ENCODE peak calls at places on chromosomes 12 and 14, in seven cellular contexts. One of them, this sample, is unnamed.

GRCh38 chr12:57237952-57238853 is 8.7 kb downstream of the SHMT2 start:
- DNase-seq in activated CD8-positive, alpha-beta memory T cell treated with anti-CD3 and anti-CD28 coated beads for 48 hours: no peak
- DNase-seq in stimulated activated CD4-positive, alpha-beta T cell treated with anti-CD3 and anti-CD28 coated beads, Interleukin-12 subunit alpha, Interleukin-12 subunit beta, amount 100 ng/mL, for 4 hours: no peak
- DNase-seq in kidney epithelial cell: no peak
- DNase-seq in H4: no peak
- DNase-seq in NCI-H774: peak; percentile 47
- DNase-seq in substantia nigra: no peak
- DNase-seq in this sample: no peak

GRCh38 chr14:74596747-74597456 is 15.1 kb downstream of the LTBP2 start:
- DNase-seq in kidney epithelial cell: no peak
- DNase-seq in activated CD8-positive, alpha-beta memory T cell treated with anti-CD3 and anti-CD28 coated beads for 48 hours: no peak
- DNase-seq in substantia nigra: no peak
- DNase-seq in stimulated activated CD4-positive, alpha-beta T cell treated with anti-CD3 and anti-CD28 coated beads, Interleukin-12 subunit alpha, Interleukin-12 subunit beta, amount 100 ng/mL, for 4 hours: no peak
- DNase-seq in NCI-H774: no peak
- DNase-seq in H4: no peak
- DNase-seq in this sample: no peak

GRCh38 chr12:32893458-32893857 is 3.1 kb downstream of the PKP2 start:
- DNase-seq in stimulated activated CD4-positive, alpha-beta T cell treated with anti-CD3 and anti-CD28 coated beads, Interleukin-12 subunit alpha, Interleukin-12 subunit beta, amount 100 ng/mL, for 4 hours: no peak
- DNase-seq in kidney epithelial cell: no peak
- DNase-seq in substantia nigra: no peak
- DNase-seq in NCI-H774: no peak
- DNase-seq in activated CD8-positive, alpha-beta memory T cell treated with anti-CD3 and anti-CD28 coated beads for 48 hours: no peak
- DNase-seq in H4: no peak
- DNase-seq in this sample: no peak

GRCh38 chr12:49331360-49332222 is 5.4 kb downstream of the C1QL4 start:
- DNase-seq in stimulated activated CD4-positive, alpha-beta T cell treated with anti-CD3 and anti-CD28 coated beads, Interleukin-12 subunit alpha, Interleukin-12 subunit beta, amount 100 ng/mL, for 4 hours: no peak
- DNase-seq in H4: peak; percentile 56
- DNase-seq in substantia nigra: no peak
- DNase-seq in NCI-H774: no peak
- DNase-seq in activated CD8-positive, alpha-beta memory T cell treated with anti-CD3 and anti-CD28 coated beads for 48 hours: no peak
- DNase-seq in kidney epithelial cell: no peak
- DNase-seq in this sample: peak; percentile 58

GRCh38 chr14:104237651-104238423 is 99.5 kb downstream of the KIF26A start:
- DNase-seq in stimulated activated CD4-positive, alpha-beta T cell treated with anti-CD3 and anti-CD28 coated beads, Interleukin-12 subunit alpha, Interleukin-12 subunit beta, amount 100 ng/mL, for 4 hours: no peak
- DNase-seq in kidney epithelial cell: no peak
- DNase-seq in substantia nigra: no peak
- DNase-seq in H4: no peak
- DNase-seq in activated CD8-positive, alpha-beta memory T cell treated with anti-CD3 and anti-CD28 coated beads for 48 hours: no peak
- DNase-seq in NCI-H774: no peak
- DNase-seq in this sample: no peak

GRCh38 chr12:84842406-84843013 is 70.1 kb downstream of the SLC6A15 start:
- DNase-seq in kidney epithelial cell: no peak
- DNase-seq in activated CD8-positive, alpha-beta memory T cell treated with anti-CD3 and anti-CD28 coated beads for 48 hours: no peak
- DNase-seq in H4: peak; percentile 53
- DNase-seq in substantia nigra: no peak
- DNase-seq in stimulated activated CD4-positive, alpha-beta T cell treated with anti-CD3 and anti-CD28 coated beads, Interleukin-12 subunit alpha, Interleukin-12 subunit beta, amount 100 ng/mL, for 4 hours: no peak
- DNase-seq in NCI-H774: peak; percentile 48
- DNase-seq in this sample: peak; percentile 39

GRCh38 chr12:50025187-50026059 is at the start of gene RACGAP1:
- DNase-seq in substantia nigra: peak; percentile 48
- DNase-seq in H4: peak; percentile 99
- DNase-seq in NCI-H774: peak; percentile 100
- DNase-seq in kidney epithelial cell: peak; percentile 83
- DNase-seq in activated CD8-positive, alpha-beta memory T cell treated with anti-CD3 and anti-CD28 coated beads for 48 hours: peak; percentile 87
- DNase-seq in stimulated activated CD4-positive, alpha-beta T cell treated with anti-CD3 and anti-CD28 coated beads, Interleukin-12 subunit alpha, Interleukin-12 subunit beta, amount 100 ng/mL, for 4 hours: peak; percentile 87
- DNase-seq in this sample: peak; percentile 99

GRCh38 chr14:76996563-76997146 is 31.9 kb downstream of the IRF2BPL start:
- DNase-seq in kidney epithelial cell: no peak
- DNase-seq in substantia nigra: no peak
- DNase-seq in NCI-H774: no peak
- DNase-seq in H4: no peak
- DNase-seq in stimulated activated CD4-positive, alpha-beta T cell treated with anti-CD3 and anti-CD28 coated beads, Interleukin-12 subunit alpha, Interleukin-12 subunit beta, amount 100 ng/mL, for 4 hours: no peak
- DNase-seq in activated CD8-positive, alpha-beta memory T cell treated with anti-CD3 and anti-CD28 coated beads for 48 hours: no peak
- DNase-seq in this sample: no peak

GRCh38 chr14:34496007-34496678 is 34.1 kb upstream of the SPTSSA start:
- DNase-seq in NCI-H774: no peak
- DNase-seq in activated CD8-positive, alpha-beta memory T cell treated with anti-CD3 and anti-CD28 coated beads for 48 hours: no peak
- DNase-seq in kidney epithelial cell: no peak
- DNase-seq in stimulated activated CD4-positive, alpha-beta T cell treated with anti-CD3 and anti-CD28 coated beads, Interleukin-12 subunit alpha, Interleukin-12 subunit beta, amount 100 ng/mL, for 4 hours: no peak
- DNase-seq in H4: no peak
- DNase-seq in substantia nigra: no peak
- DNase-seq in this sample: no peak

GRCh38 chr12:107488666-107489065 is 196.9 kb upstream of the PWP1 start:
- DNase-seq in stimulated activated CD4-positive, alpha-beta T cell treated with anti-CD3 and anti-CD28 coated beads, Interleukin-12 subunit alpha, Interleukin-12 subunit beta, amount 100 ng/mL, for 4 hours: no peak
- DNase-seq in kidney epithelial cell: no peak
- DNase-seq in NCI-H774: no peak
- DNase-seq in activated CD8-positive, alpha-beta memory T cell treated with anti-CD3 and anti-CD28 coated beads for 48 hours: no peak
- DNase-seq in substantia nigra: no peak
- DNase-seq in H4: no peak
- DNase-seq in this sample: no peak

GRCh38 chr12:67593041-67593870 is 55.3 kb upstream of the DYRK2 start:
- DNase-seq in H4: peak; percentile 10
- DNase-seq in activated CD8-positive, alpha-beta memory T cell treated with anti-CD3 and anti-CD28 coated beads for 48 hours: no peak
- DNase-seq in kidney epithelial cell: peak; percentile 21
- DNase-seq in stimulated activated CD4-positive, alpha-beta T cell treated with anti-CD3 and anti-CD28 coated beads, Interleukin-12 subunit alpha, Interleukin-12 subunit beta, amount 100 ng/mL, for 4 hours: no peak
- DNase-seq in NCI-H774: peak; percentile 77
- DNase-seq in substantia nigra: no peak
- DNase-seq in this sample: no peak